ENCODE peak calls at places on chromosomes 6 and 20, in eight cellular contexts. N, L, K, A, Y, E, W and C are unnamed samples.

GRCh38 chr6:11432713-11433450 is 104.7 kb upstream of the TMEM170B start:
- DNase-seq in N (no peak), L (no peak), K (peak; percentile 61), A (peak; percentile 77), Y (no peak), E (no peak), W (no peak), C (no peak)

GRCh38 chr6:138086573-138087196 is 20.5 kb downstream of the PERP start:
- DNase-seq in N (no peak), L (no peak), K (peak; percentile 32), A (peak; percentile 83), Y (no peak), E (peak; percentile 95), W (no peak), C (no peak)

GRCh38 chr6:33719326-33719987 is 8.0 kb upstream of the UQCC2 start:
- DNase-seq in N (no peak), L (no peak), K (no peak), A (no peak), Y (no peak), E (no peak), W (no peak), C (no peak)

GRCh38 chr20:17864791-17865190 is 103.8 kb downstream of the SNX5 start:
- DNase-seq in N (no peak), L (no peak), K (no peak), A (no peak), Y (no peak), E (no peak), W (no peak), C (no peak)

GRCh38 chr6:1325471-1326309 is 13.8 kb downstream of the FOXQ1 start:
- DNase-seq in N (peak; percentile 66), L (no peak), K (peak; percentile 98), A (peak; percentile 93), Y (no peak), E (peak; percentile 99), W (no peak), C (no peak)

GRCh38 chr20:62795023-62795761 is 1.1 kb upstream of the MRGBP start:
- DNase-seq in N (no peak), L (peak; percentile 51), K (peak; percentile 48), A (peak; percentile 49), Y (peak; percentile 89), E (peak; percentile 77), W (peak; percentile 46), C (peak; percentile 83)

GRCh38 chr6:25882066-25882496 is 8.0 kb upstream of the SLC17A3 start:
- DNase-seq in N (peak; percentile 48), L (peak; percentile 21), K (no peak), A (no peak), Y (no peak), E (no peak), W (peak; percentile 10), C (peak; percentile 54)

GRCh38 chr6:129498950-129499870 is 210.8 kb downstream of the ARHGAP18 start:
- DNase-seq in N (no peak), L (peak; percentile 62), K (peak; percentile 81), A (peak; percentile 61), Y (no peak), E (peak; percentile 58), W (no peak), C (no peak)

GRCh38 chr20:56860413-56860812 is 231.3 kb downstream of the TFAP2C start:
- DNase-seq in N (no peak), L (no peak), K (no peak), A (no peak), Y (no peak), E (no peak), W (no peak), C (no peak)

GRCh38 chr20:44720617-44720993 is 5.4 kb downstream of the CCN5 start:
- DNase-seq in N (no peak), L (no peak), K (peak; percentile 58), A (peak; percentile 25), Y (peak; percentile 49), E (no peak), W (peak; percentile 33), C (no peak)

GRCh38 chr6:136471372-136471771 is 78.8 kb downstream of the MAP7 start:
- DNase-seq in N (no peak), L (no peak), K (peak; percentile 8), A (peak; percentile 1), Y (no peak), E (no peak), W (no peak), C (no peak)

GRCh38 chr6:117561128-117561527 is 41.2 kb downstream of the GOPC start:
- DNase-seq in N (no peak), L (no peak), K (no peak), A (peak; percentile 61), Y (no peak), E (no peak), W (no peak), C (no peak)

GRCh38 chr6:87444362-87444761 is 28.4 kb upstream of the SLC35A1 start:
- DNase-seq in N (no peak), L (peak; percentile 48), K (no peak), A (no peak), Y (no peak), E (peak; percentile 23), W (no peak), C (no peak)

GRCh38 chr20:8735014-8735413 is 333.9 kb upstream of the PLCB4 start:
- DNase-seq in N (no peak), L (no peak), K (no peak), A (no peak), Y (no peak), E (no peak), W (no peak), C (no peak)

GRCh38 chr6:34834789-34835518 is 43.1 kb downstream of the BLTP3A start:
- DNase-seq in N (no peak), L (no peak), K (no peak), A (peak; percentile 72), Y (no peak), E (no peak), W (no peak), C (no peak)

GRCh38 chr20:44309763-44310663 is 989 bp downstream of the FITM2 start:
- DNase-seq in N (no peak), L (no peak), K (peak; percentile 84), A (peak; percentile 58), Y (no peak), E (no peak), W (peak; percentile 39), C (peak; percentile 49)

GRCh38 chr20:47275548-47275947 is 81.0 kb downstream of the ZMYND8 start:
- DNase-seq in N (no peak), L (no peak), K (no peak), A (no peak), Y (no peak), E (no peak), W (no peak), C (no peak)

GRCh38 chr6:72691298-72691697 is 69.4 kb downstream of the KCNQ5 start:
- DNase-seq in N (no peak), L (no peak), K (no peak), A (no peak), Y (no peak), E (no peak), W (no peak), C (no peak)

GRCh38 chr6:11064836-11065235 is 20.7 kb upstream of the ELOVL2 start:
- DNase-seq in N (no peak), L (peak; percentile 70), K (no peak), A (no peak), Y (peak; percentile 60), E (no peak), W (no peak), C (no peak)

GRCh38 chr20:46406986-46407670 is 713 bp upstream of the ELMO2 start:
- DNase-seq in N (peak; percentile 79), L (no peak), K (no peak), A (peak; percentile 15), Y (peak; percentile 46), E (peak; percentile 47), W (peak; percentile 43), C (peak; percentile 57)

GRCh38 chr6:125102901-125103300 is 50.7 kb upstream of the TPD52L1 start:
- DNase-seq in N (no peak), L (no peak), K (peak; percentile 86), A (peak; percentile 94), Y (no peak), E (peak; percentile 29), W (no peak), C (no peak)

GRCh38 chr6:70764706-70765105 is 97.0 kb downstream of the SMAP1 start:
- DNase-seq in N (no peak), L (no peak), K (no peak), A (no peak), Y (no peak), E (no peak), W (no peak), C (no peak)

GRCh38 chr20:58652606-58653303 is 1.7 kb downstream of the STX16 start:
- DNase-seq in N (no peak), L (no peak), K (no peak), A (no peak), Y (no peak), E (no peak), W (no peak), C (no peak)

GRCh38 chr6:81340946-81341345 is 411.5 kb downstream of the TENT5A start:
- DNase-seq in N (no peak), L (no peak), K (no peak), A (no peak), Y (no peak), E (no peak), W (no peak), C (no peak)

DNA sequence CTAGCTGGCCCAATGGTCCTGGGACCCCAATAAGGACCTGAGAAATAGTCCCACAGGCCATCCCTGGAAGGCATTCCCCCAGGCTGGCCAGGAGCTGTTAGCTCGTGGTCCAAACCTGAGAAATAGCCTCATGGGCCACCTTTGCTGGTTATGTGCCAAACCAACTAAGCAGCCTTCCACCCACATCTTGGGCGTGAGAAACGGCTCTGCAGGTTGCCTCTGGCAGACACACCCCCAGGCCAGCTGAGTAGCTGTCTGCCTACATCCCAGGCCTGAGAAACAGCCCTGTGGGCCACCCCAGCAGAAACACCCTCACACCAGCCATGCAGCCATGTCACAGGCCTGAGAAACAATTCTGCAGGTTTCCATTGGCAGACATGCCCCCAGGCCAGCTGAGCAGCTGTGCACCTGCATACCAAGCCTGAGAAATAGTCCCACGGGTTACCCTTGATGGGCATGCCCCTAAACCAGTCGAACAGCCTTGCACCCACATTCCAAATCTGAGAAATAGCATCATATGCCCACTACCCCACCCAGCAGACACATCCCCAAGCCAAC is 567.8 kb upstream of the ID4 start:
- DNase-seq in N (no peak), L (no peak), K (no peak), A (no peak), Y (no peak), E (no peak), W (no peak), C (no peak)
- H3K9me3 ChIP-seq in N (peaks cover 8% of the 10 kb centered on the region), L (no peaks in the 10 kb centered on the region), K (no peaks in the 10 kb centered on the region), A (peaks cover 15% of the 10 kb centered on the region), Y (no peaks in the 10 kb centered on the region), E (peaks cover 73% of the 10 kb centered on the region), W (peaks cover 24% of the 10 kb centered on the region), C (no peaks in the 10 kb centered on the region)

GRCh38 chr6:167094820-167095637 is 27.9 kb upstream of the CCR6 start:
- DNase-seq in N (no peak), L (no peak), K (no peak), A (no peak), Y (no peak), E (no peak), W (no peak), C (no peak)
- H3K4me3 ChIP-seq in N (no peak overlapping the region), L (no peak overlapping the region), K (no peak overlapping the region), A (no peak overlapping the region), Y (no peak overlapping the region), E (no peak overlapping the region), W (no peak overlapping the region), C (no peak overlapping the region)

GRCh38 chr20:41600926-41601631 is 17.1 kb downstream of the CHD6 start:
- DNase-seq in N (no peak), L (no peak), K (no peak), A (no peak), Y (no peak), E (no peak), W (no peak), C (no peak)
- H3K9me3 ChIP-seq in N (peaks cover 58% of the 10 kb centered on the region), L (peaks cover 65% of the 10 kb centered on the region), K (no peaks in the 10 kb centered on the region), A (peaks cover 27% of the 10 kb centered on the region), Y (peaks cover 13% of the 10 kb centered on the region), E (peaks cover 52% of the 10 kb centered on the region), W (peaks cover 19% of the 10 kb centered on the region), C (no peaks in the 10 kb centered on the region)

GRCh38 chr6:31776563-31776960 is 566 bp downstream of the VWA7 start:
- DNase-seq in N (no peak), L (no peak), K (no peak), A (no peak), Y (no peak), E (no peak), W (no peak), C (no peak)
- H3K4me3 ChIP-seq in N (no peak overlapping the region), L (no peak overlapping the region), K (no peak overlapping the region), A (no peak overlapping the region), Y (no peak overlapping the region), E (peak overlapping the region; percentile 72), W (peak overlapping the region; percentile 41), C (no peak overlapping the region)